ENCODE peak calls at places on chromosomes 11 and 22, in nine cellular contexts. N is MM.1S, Y is GM23338, M is PC-3, V is SK-N-SH, O is OCI-LY7, T is HCT116, F is neural progenitor cell, X is hepatocyte. W is an unnamed sample.

GRCh38 chr22:41021655-41022454 is 70.5 kb upstream of the EP300 start:
- DNase-seq in N (peak; percentile 69), Y (peak; percentile 77), M (peak; percentile 61), V (peak; percentile 68), O (peak; percentile 83), T (peak; percentile 41), F (peak; percentile 76), X (peak; percentile 87), W (peak; percentile 81)

GRCh38 chr11:43316451-43316850 is 4.7 kb downstream of the API5 start:
- DNase-seq in N (peak; percentile 76), Y (no peak), M (peak; percentile 20), V (no peak), O (no peak), T (no peak), F (no peak), X (no peak), W (peak; percentile 23)

GRCh38 chr11:17743808-17744119 is 9.2 kb downstream of the KCNC1 start:
- DNase-seq in N (no peak), Y (no peak), M (peak; percentile 66), V (no peak), O (no peak), T (no peak), F (no peak), X (no peak), W (peak; percentile 40)

GRCh38 chr22:35349704-35350538 is 31.0 kb upstream of the HMOX1 start:
- DNase-seq in N (no peak), Y (no peak), M (no peak), V (peak; percentile 60), O (peak; percentile 84), T (no peak), F (peak; percentile 45), X (peak; percentile 69), W (peak; percentile 48)

GRCh38 chr11:124793466-124794278 is 6.5 kb downstream of the MSANTD2 start:
- DNase-seq in N (peak; percentile 78), Y (peak; percentile 90), M (peak; percentile 82), V (peak; percentile 52), O (peak; percentile 72), T (peak; percentile 43), F (peak; percentile 74), X (peak; percentile 71), W (peak; percentile 70)

GRCh38 chr11:131036544-131036943 is 120.3 kb upstream of the SNX19 start:
- DNase-seq in N (no peak), Y (no peak), M (no peak), V (no peak), O (no peak), T (no peak), F (no peak), X (no peak), W (no peak)

GRCh38 chr11:1234771-1235614 is 12.1 kb downstream of the MUC5B start:
- DNase-seq in N (no peak), Y (no peak), M (no peak), V (peak; percentile 29), O (no peak), T (no peak), F (peak; percentile 1), X (no peak), W (no peak)

GRCh38 chr22:28795071-28795693 is 5.2 kb downstream of the XBP1 start:
- DNase-seq in N (no peak), Y (no peak), M (no peak), V (no peak), O (no peak), T (no peak), F (no peak), X (no peak), W (no peak)

GRCh38 chr22:46604306-46604690 is 15.9 kb upstream of the GRAMD4 start:
- DNase-seq in N (no peak), Y (no peak), M (no peak), V (no peak), O (no peak), T (no peak), F (no peak), X (no peak), W (no peak)

GRCh38 chr11:133919330-133920108 is 37.2 kb downstream of the IGSF9B start:
- DNase-seq in N (no peak), Y (peak; percentile 56), M (no peak), V (no peak), O (no peak), T (no peak), F (no peak), X (no peak), W (no peak)

GRCh38 chr11:46278387-46279173 is 1.1 kb downstream of the CREB3L1 start:
- DNase-seq in N (no peak), Y (peak; percentile 87), M (no peak), V (peak; percentile 77), O (no peak), T (no peak), F (peak; percentile 78), X (peak; percentile 85), W (peak; percentile 86)

GRCh38 chr11:126716456-126717083 is 284.0 kb downstream of the KIRREL3 start:
- DNase-seq in N (peak; percentile 61), Y (peak; percentile 77), M (peak; percentile 48), V (peak; percentile 75), O (peak; percentile 43), T (peak; percentile 26), F (peak; percentile 61), X (peak; percentile 66), W (peak; percentile 47)

GRCh38 chr11:17528181-17528691 is 16.0 kb downstream of the USH1C start:
- DNase-seq in N (peak; percentile 57), Y (peak; percentile 87), M (peak; percentile 65), V (peak; percentile 88), O (peak; percentile 51), T (no peak), F (peak; percentile 83), X (peak; percentile 78), W (peak; percentile 71)

GRCh38 chr11:61780581-61781162 is 11.7 kb downstream of the TMEM258 start:
- DNase-seq in N (no peak), Y (no peak), M (no peak), V (no peak), O (no peak), T (no peak), F (no peak), X (no peak), W (no peak)

GRCh38 chr22:43971112-43971511 is 15.9 kb downstream of the SAMM50 start:
- DNase-seq in N (no peak), Y (no peak), M (no peak), V (no peak), O (no peak), T (no peak), F (no peak), X (no peak), W (no peak)

GRCh38 chr11:34819740-34820482 is 96.3 kb downstream of the APIP start:
- DNase-seq in N (no peak), Y (no peak), M (no peak), V (no peak), O (no peak), T (no peak), F (no peak), X (no peak), W (no peak)

GRCh38 chr11:131668867-131669780 is 298.7 kb downstream of the NTM start:
- DNase-seq in N (peak; percentile 65), Y (peak; percentile 92), M (peak; percentile 54), V (peak; percentile 60), O (peak; percentile 56), T (peak; percentile 6), F (peak; percentile 80), X (peak; percentile 73), W (peak; percentile 75)

GRCh38 chr11:85826096-85826855 is 15.3 kb upstream of the SYTL2 start:
- DNase-seq in N (peak; percentile 31), Y (peak; percentile 50), M (peak; percentile 78), V (peak; percentile 64), O (peak; percentile 13), T (no peak), F (peak; percentile 60), X (peak; percentile 40), W (peak; percentile 65)

GRCh38 chr22:20979243-20979809 is 2.8 kb upstream of the LZTR1 start:
- DNase-seq in N (no peak), Y (peak; percentile 100), M (no peak), V (peak; percentile 70), O (no peak), T (no peak), F (peak; percentile 95), X (peak; percentile 91), W (peak; percentile 74)

GRCh38 chr11:73467505-73467904 is 91.3 kb downstream of the RELT start:
- DNase-seq in N (no peak), Y (no peak), M (no peak), V (no peak), O (no peak), T (no peak), F (peak; percentile 16), X (no peak), W (no peak)
- TF ChIP-seq EZH2phosphoT487 in N (no peak), Y (no peak), M (no peak), V (no peak), O (no peak), T (no peak), F (no peak), X (no peak), W (no peak)

GRCh38 chr11:111846063-111846462 is 25.3 kb downstream of the ALG9 start:
- DNase-seq in N (no peak), Y (no peak), M (peak; percentile 87), V (peak; percentile 6), O (no peak), T (no peak), F (no peak), X (no peak), W (peak; percentile 80)
- H3K4me2 ChIP-seq in N (no peak overlapping the region), Y (no peak overlapping the region), M (peak overlapping the region; percentile 73), V (peak overlapping the region; percentile 35), O (no peak overlapping the region), T (no peak overlapping the region), F (no peak overlapping the region), X (no peak overlapping the region), W (peak overlapping the region; percentile 6)

GRCh38 chr11:20627026-20627425 is 27.6 kb downstream of the SLC6A5 start:
- DNase-seq in N (peak; percentile 65), Y (no peak), M (no peak), V (no peak), O (no peak), T (no peak), F (no peak), X (no peak), W (no peak)
- TF ChIP-seq EZH2phosphoT487 in N (no peak), Y (no peak), M (no peak), V (no peak), O (no peak), T (no peak), F (no peak), X (no peak), W (no peak)

GRCh38 chr11:119207300-119207570 is 1.1 kb downstream of the CBL start:
- DNase-seq in N (peak; percentile 9), Y (no peak), M (no peak), V (no peak), O (peak; percentile 25), T (no peak), F (no peak), X (peak; percentile 12), W (peak; percentile 49)

GRCh38 chr11:119207607-119208006 is 1.5 kb downstream of the CBL start:
- DNase-seq in N (no peak), Y (no peak), M (no peak), V (no peak), O (no peak), T (no peak), F (no peak), X (no peak), W (no peak)

GRCh38 chr11:119209186-119209585 is 3.0 kb downstream of the CBL start:
- DNase-seq in N (no peak), Y (no peak), M (no peak), V (no peak), O (no peak), T (no peak), F (no peak), X (no peak), W (no peak)

GRCh38 chr11:119206512-119207299 is 567 bp downstream of the CBL start:
- DNase-seq in N (peak; percentile 15), Y (peak; percentile 77), M (peak; percentile 42), V (peak; percentile 81), O (peak; percentile 54), T (no peak), F (peak; percentile 75), X (peak; percentile 72), W (peak; percentile 68)

GRCh38 chr11:119210035-119210434 is 3.9 kb downstream of the CBL start:
- DNase-seq in N (no peak), Y (no peak), M (no peak), V (no peak), O (no peak), T (no peak), F (no peak), X (no peak), W (no peak)
- H3K4me2 ChIP-seq in N (no peak overlapping the region), Y (peak overlapping the region; percentile 93), M (no peak overlapping the region), V (no peak overlapping the region), O (no peak overlapping the region), T (no peak overlapping the region), F (no peak overlapping the region), X (no peak overlapping the region), W (no peak overlapping the region)

W was measured in GM23248.